ENCODE peak calls at places on chromosomes 3 and 15, in eight cellular contexts. U is left ventricle myocardium inferior, E is PC-3, J is transverse colon, M is heart right ventricle, N is psoas muscle, Y is tibial artery, G is adrenal gland. X is an unnamed sample.

GRCh38 chr3:39272191-39272590 is 7.6 kb downstream of the CX3CR1 start:
- DNase-seq in Y (no peak), E (no peak), U (no peak), G (no peak), J (no peak), N (no peak), M (no peak), X (no peak)

GRCh38 chr3:195715583-195716266 is 5.1 kb upstream of the MUC20 start:
- DNase-seq in J (peak; percentile 37), E (peak; percentile 75), M (no peak), Y (no peak), G (peak; percentile 51), U (no peak), N (no peak), X (no peak)

GRCh38 chr3:123075359-123075758 is 8.5 kb downstream of the PDIA5 start:
- DNase-seq in N (no peak), M (no peak), G (no peak), E (peak; percentile 27), Y (no peak), U (no peak), J (no peak), X (no peak)

GRCh38 chr3:50194128-50194902 is 2.9 kb downstream of the GNAT1 start:
- DNase-seq in M (peak; percentile 78), U (peak; percentile 65), E (peak; percentile 76), Y (peak; percentile 45), G (peak; percentile 48), N (peak; percentile 71), J (peak; percentile 74), X (peak; percentile 81)

GRCh38 chr3:71518089-71518488 is 65.4 kb downstream of the FOXP1 start:
- DNase-seq in M (no peak), U (no peak), G (no peak), Y (no peak), N (no peak), E (no peak), J (no peak), X (no peak)

GRCh38 chr3:161371441-161372320 is at the start of gene SPTSSB:
- DNase-seq in E (peak; percentile 96), U (peak; percentile 19), G (peak; percentile 11), N (peak; percentile 16), J (peak; percentile 15), M (peak; percentile 33), Y (no peak), X (peak; percentile 76)

GRCh38 chr15:80554526-80554925 is 140.6 kb upstream of the ABHD17C start:
- DNase-seq in J (no peak), N (no peak), M (no peak), U (no peak), E (no peak), G (no peak), Y (no peak), X (no peak)

GRCh38 chr3:64388886-64389285 is 163.6 kb upstream of the PRICKLE2 start:
- DNase-seq in U (no peak), M (no peak), Y (no peak), E (no peak), G (no peak), J (no peak), N (no peak), X (no peak)

GRCh38 chr3:56823421-56823926 is 21.7 kb upstream of the ARHGEF3 start:
- DNase-seq in M (no peak), U (no peak), E (no peak), J (no peak), N (no peak), Y (no peak), G (no peak), X (no peak)

GRCh38 chr3:27483117-27484001 is 825 bp downstream of the SLC4A7 start:
- DNase-seq in J (peak; percentile 51), E (peak; percentile 66), Y (peak; percentile 75), G (peak; percentile 61), N (peak; percentile 59), M (peak; percentile 44), U (peak; percentile 53), X (peak; percentile 61)

GRCh38 chr3:71398157-71398836 is 185.2 kb downstream of the FOXP1 start:
- DNase-seq in M (no peak), E (no peak), G (no peak), J (no peak), N (no peak), U (no peak), Y (no peak), X (no peak)

GRCh38 chr3:151306168-151306810 is 10.3 kb downstream of the GPR87 start:
- DNase-seq in Y (no peak), E (no peak), J (no peak), G (no peak), M (no peak), U (no peak), N (no peak), X (no peak)

GRCh38 chr3:177426151-177426904 is 229.0 kb upstream of the TBL1XR1 start:
- DNase-seq in M (no peak), U (no peak), J (no peak), E (peak; percentile 19), Y (no peak), N (no peak), G (no peak), X (no peak)

GRCh38 chr3:73120710-73121109 is 59.3 kb downstream of the EBLN2 start:
- DNase-seq in G (no peak), Y (no peak), J (no peak), U (no peak), N (no peak), E (no peak), M (no peak), X (no peak)

GRCh38 chr3:114071786-114072185 is 15.2 kb downstream of the QTRT2 start:
- DNase-seq in J (no peak), E (no peak), Y (no peak), G (no peak), U (no peak), N (no peak), M (no peak), X (no peak)

GRCh38 chr3:113536627-113537101 is 4.3 kb downstream of the SIDT1 start:
- DNase-seq in Y (no peak), M (no peak), J (peak; percentile 15), U (no peak), N (no peak), G (no peak), E (peak; percentile 98), X (no peak)

GRCh38 chr15:38991126-38991525 is 426.5 kb upstream of the RASGRP1 start:
- DNase-seq in N (no peak), J (no peak), M (no peak), U (no peak), G (no peak), E (peak; percentile 58), Y (peak; percentile 21), X (no peak)
- TF ChIP-seq CTCF in N (peak; percentile 20), J (peak; percentile 43), M (peak; percentile 47), U (peak; percentile 62), G (peak; percentile 54), E (peak; percentile 72), Y (peak; percentile 34), X (peak; percentile 55)

GRCh38 chr15:90531147-90531546 is 1.4 kb downstream of the CRTC3 start:
- DNase-seq in N (no peak), E (no peak), U (no peak), Y (no peak), J (no peak), G (no peak), M (no peak), X (no peak)

GRCh38 chr15:90540768-90541167 is 11.0 kb downstream of the CRTC3 start:
- DNase-seq in G (no peak), Y (no peak), M (no peak), J (no peak), E (no peak), N (no peak), U (no peak), X (no peak)

GRCh38 chr15:90530250-90531051 is 728 bp downstream of the CRTC3 start:
- DNase-seq in M (peak; percentile 59), U (peak; percentile 46), Y (peak; percentile 34), G (peak; percentile 49), E (peak; percentile 62), J (peak; percentile 57), N (peak; percentile 57), X (peak; percentile 55)

GRCh38 chr15:90539789-90540188 is 10.1 kb downstream of the CRTC3 start:
- DNase-seq in J (no peak), Y (no peak), U (no peak), G (no peak), N (no peak), E (no peak), M (no peak), X (no peak)

DNA sequence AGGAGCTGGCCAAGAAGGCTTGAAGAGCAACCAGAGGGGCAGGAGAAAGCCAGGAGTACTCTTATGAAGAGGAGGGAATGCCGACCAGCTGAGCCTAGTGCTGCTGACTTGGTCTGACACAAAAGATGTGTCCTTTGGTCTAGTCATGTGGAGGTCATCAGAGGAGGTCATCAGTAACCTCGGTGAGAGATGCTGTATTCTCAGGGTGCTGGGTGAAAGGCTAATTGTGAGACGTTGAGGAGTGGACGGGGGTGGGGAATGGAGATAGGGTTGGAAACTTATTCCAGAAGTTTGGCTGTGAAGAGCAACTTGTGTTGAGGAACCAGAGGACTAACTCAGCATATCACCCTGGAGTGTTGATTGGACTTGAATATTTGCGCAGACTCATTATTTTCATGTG is 5.5 kb downstream of the CRTC3 start:
- DNase-seq in E (no peak), U (no peak), Y (no peak), N (no peak), J (no peak), M (no peak), G (no peak), X (no peak)
- H3K27ac ChIP-seq in E (no peak overlapping the region), U (peak overlapping the region; percentile 71), Y (peak overlapping the region; percentile 35), N (no peak overlapping the region), J (no peak overlapping the region), M (peak overlapping the region; percentile 61), G (no peak overlapping the region), X (no peak overlapping the region)

DNA sequence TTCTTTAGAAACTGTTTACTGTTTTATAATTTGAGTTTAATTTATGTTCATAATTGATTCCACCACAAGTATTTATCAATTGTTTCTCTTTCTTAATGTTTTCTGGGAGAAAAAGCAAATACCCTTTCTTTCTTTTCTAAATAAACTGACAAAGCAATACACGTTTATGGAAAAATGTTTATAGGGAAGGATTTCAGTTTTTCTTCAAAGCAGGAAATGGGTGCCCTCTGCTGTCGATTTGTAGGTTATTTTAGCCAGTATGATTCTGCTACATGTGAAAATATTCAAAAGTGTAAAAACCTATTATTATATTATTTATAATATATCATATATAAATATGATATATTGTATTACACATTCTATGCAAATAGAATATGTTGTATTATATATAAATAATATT is 921.0 kb upstream of the ROBO1 start:
- DNase-seq in E (peak; percentile 57), G (no peak), N (no peak), J (no peak), M (no peak), Y (no peak), U (no peak), X (no peak)
- TF ChIP-seq CTCF in E (peak; percentile 55), G (peak; percentile 54), N (no peak), J (peak; percentile 36), M (no peak), Y (peak; percentile 15), U (peak; percentile 38), X (peak; percentile 32)

DNA sequence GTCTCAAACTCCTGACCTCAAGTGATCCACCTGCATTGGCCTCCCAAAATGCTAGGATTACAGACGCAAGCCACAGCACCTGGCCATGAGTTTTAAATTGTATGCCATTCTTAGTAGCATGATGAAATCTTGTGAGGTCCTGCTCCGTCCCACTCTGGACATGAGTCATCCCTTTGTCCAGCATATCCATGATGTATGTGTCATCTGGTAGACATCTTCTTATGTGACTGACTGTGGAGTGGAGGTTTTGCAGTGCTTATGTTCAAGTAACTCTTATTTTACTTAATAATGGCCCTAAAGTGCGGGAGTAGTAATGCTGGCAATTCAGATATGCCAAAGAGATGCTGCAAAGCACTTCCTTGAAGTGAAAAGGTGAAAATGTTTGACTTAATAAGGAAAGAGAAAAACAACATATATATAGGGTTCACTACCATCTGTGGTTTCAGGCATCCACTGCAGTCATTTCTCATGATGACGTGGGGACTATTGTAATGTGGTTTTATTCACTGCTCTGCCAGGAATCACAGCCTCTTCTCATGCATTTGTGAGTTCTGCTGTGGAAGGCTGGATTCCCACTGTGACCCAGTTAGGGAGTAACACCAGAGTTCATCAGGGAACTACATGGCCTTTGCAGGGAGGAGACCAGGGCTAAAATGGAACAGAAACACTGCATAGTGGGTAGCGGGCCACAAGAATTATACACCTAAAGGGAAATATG is 204.6 kb upstream of the STRIT1 start:
- DNase-seq in Y (no peak), J (no peak), U (no peak), G (no peak), M (no peak), N (no peak), E (peak; percentile 85), X (no peak)
- H3K27ac ChIP-seq in Y (no peak overlapping the region), J (no peak overlapping the region), U (no peak overlapping the region), G (no peak overlapping the region), M (no peak overlapping the region), N (no peak overlapping the region), E (peak overlapping the region; percentile 72), X (no peak overlapping the region)

X was measured in right lobe of liver.